ENCODE peak calls at places on chromosomes 16 and 17, in ten cellular contexts. F is A549; K is CD8-positive, alpha-beta T cell; Q is GM06990; A is IMR-90; O is prostate gland; U is fibroblast of the aortic adventitia; N is MM.1S; Y is left ventricle myocardium inferior; X is AG04450. L is an unnamed sample.

GRCh38 chr16:22007509-22008214 is at the start of gene MOSMO:
- DNase-seq in F (peak), N (peak), K (peak), Q (peak), Y (peak), O (peak), U (peak), A (peak), X (no peak), L (peak)

GRCh38 chr16:8849411-8850011 is 19.3 kb downstream of the CARHSP1 start:
- DNase-seq in F (no peak), A (no peak), Q (no peak), X (no peak), Y (no peak), O (no peak), U (peak), N (no peak), K (no peak), L (peak)

GRCh38 chr17:82583720-82584234 is 64.2 kb downstream of the FOXK2 start:
- DNase-seq in X (no peak), U (no peak), K (no peak), A (no peak), Y (no peak), Q (no peak), O (no peak), N (no peak), F (no peak), L (peak)

GRCh38 chr17:62897706-62898105 is 68.3 kb upstream of the TANC2 start:
- DNase-seq in O (no peak), A (no peak), N (no peak), Y (no peak), K (no peak), Q (no peak), U (no peak), F (no peak), X (no peak), L (no peak)

GRCh38 chr17:77036136-77036840 is 104.5 kb upstream of the SEC14L1 start:
- DNase-seq in F (no peak), K (no peak), Q (no peak), U (no peak), A (no peak), O (no peak), Y (no peak), X (no peak), N (no peak), L (no peak)

GRCh38 chr16:22693670-22694340 is 120.2 kb upstream of the HS3ST2 start:
- DNase-seq in A (no peak), N (no peak), K (no peak), O (no peak), X (no peak), F (no peak), Y (no peak), Q (no peak), U (no peak), L (no peak)

GRCh38 chr17:53646835-53647234 is 175.9 kb upstream of the KIF2B start:
- DNase-seq in X (no peak), O (no peak), Y (no peak), F (no peak), A (no peak), Q (no peak), N (no peak), U (no peak), K (no peak), L (no peak)

GRCh38 chr17:74852237-74853047 is 7.2 kb downstream of the GRIN2C start:
- DNase-seq in O (no peak), A (no peak), F (no peak), Y (no peak), K (peak), X (no peak), N (peak), U (no peak), Q (peak), L (no peak)

GRCh38 chr17:29215717-29216116 is 30.9 kb upstream of the CRYBA1 start:
- DNase-seq in O (no peak), U (peak), F (no peak), N (no peak), Y (no peak), X (no peak), A (peak), K (no peak), Q (no peak), L (peak)

GRCh38 chr16:66269631-66270332 is 96.7 kb upstream of the CDH5 start:
- DNase-seq in N (no peak), Q (no peak), K (no peak), F (no peak), X (no peak), A (no peak), U (no peak), O (no peak), Y (no peak), L (peak)
- H3K4me3 ChIP-seq in N (peak), Q (no peak), K (no peak), F (peak), X (peak), A (peak), U (no peak), O (peak), Y (peak), L (no peak)

DNA sequence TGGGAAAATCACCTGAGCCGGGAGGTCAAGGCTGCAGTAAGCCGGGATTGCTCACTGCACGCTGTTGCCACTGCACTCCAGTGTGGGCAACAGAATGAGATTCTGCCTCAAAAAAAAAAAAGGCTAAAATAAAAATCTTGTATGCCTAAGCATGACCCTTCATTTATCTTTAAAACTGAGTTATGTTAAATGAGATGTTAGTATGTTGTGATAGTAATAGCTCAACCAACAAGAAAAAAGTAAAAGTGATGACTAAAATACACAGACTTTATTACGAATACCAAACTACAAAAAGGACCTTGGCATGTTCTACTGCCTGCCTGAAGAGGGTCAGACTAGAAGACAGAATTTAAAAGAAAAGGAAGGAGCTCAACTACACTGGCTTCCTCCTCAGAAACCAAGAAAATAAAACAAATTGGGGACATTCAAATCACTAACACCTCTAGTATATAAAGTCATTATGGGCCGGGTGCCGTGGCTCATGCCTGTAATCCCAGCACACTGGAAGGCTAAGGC is 4.4 kb downstream of the SMURF2 start:
- DNase-seq in X (no peak), A (no peak), F (no peak), U (no peak), K (no peak), Y (no peak), N (no peak), O (no peak), Q (no peak), L (no peak)
- H3K4me3 ChIP-seq in X (peak), A (peak), F (no peak), U (peak), K (no peak), Y (no peak), N (no peak), O (no peak), Q (no peak), L (no peak)

DNA sequence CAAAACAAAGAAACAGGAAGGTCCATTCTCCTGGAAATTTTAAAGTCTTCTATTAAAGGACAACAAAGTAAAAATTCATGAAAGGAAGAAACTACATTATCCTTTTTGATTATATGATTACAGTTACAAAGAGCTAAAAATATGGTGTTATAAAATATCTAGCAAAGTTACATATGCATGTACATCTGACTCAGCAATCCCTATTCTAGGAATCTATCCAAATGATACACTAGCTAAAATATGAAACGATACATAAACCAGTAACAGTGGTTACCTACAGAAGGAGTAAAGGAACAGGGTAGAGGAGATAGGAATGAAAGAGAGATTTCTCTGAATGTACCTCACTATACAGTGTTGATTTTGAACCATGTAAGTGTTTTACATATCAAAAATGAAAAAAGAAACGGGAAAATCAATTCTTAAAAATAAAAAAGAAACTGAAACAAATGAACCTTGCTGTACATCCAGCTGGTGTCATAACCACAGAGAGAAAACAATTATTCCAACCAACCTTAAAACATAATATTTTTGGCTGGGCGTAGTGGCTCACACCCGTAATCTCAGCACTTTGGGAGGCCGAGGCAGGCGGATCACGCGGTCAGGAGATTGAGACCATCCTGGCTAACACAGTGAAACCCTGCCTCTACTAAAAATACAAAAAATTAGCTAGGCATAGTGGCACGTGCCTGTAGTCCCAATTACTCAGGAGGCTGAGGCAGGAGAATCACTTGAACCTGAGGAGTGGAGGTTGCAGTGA is 41.4 kb downstream of the HYDIN start:
- DNase-seq in N (peak), F (no peak), U (no peak), K (no peak), Q (no peak), A (no peak), X (no peak), O (no peak), Y (no peak), L (no peak)
- H3K4me3 ChIP-seq in N (peak), F (no peak), U (no peak), K (no peak), Q (no peak), A (no peak), X (no peak), O (no peak), Y (no peak), L (no peak)

DNA sequence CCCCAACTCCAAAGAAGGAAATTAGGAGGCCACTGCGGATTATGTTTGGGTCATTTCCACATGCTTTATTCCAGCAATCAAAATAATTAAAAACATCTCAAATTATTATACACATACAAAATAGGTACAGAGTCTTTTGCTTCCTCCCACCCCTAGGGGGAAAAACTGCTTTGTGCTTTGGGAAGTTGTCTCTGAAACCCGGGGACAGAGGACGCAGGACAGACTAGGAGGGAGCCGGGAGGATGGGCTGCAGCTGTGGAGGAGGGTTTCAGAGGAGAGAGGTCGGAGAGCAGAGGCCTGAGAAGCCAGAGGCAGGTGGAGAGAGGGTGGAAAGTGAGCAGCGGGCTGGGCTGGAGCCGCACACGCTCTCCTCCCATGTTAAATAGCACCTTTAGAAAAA is 17.4 kb downstream of the COL1A1 start:
- DNase-seq in X (no peak), Q (no peak), F (no peak), U (peak), K (no peak), O (no peak), A (peak), N (no peak), Y (no peak), L (peak)
- H3K4me3 ChIP-seq in X (no peak), Q (no peak), F (no peak), U (no peak), K (peak), O (no peak), A (no peak), N (peak), Y (no peak), L (no peak)

GRCh38 chr17:58280480-58281217 is at the start of gene MPO:
- DNase-seq in U (no peak), Y (no peak), K (no peak), Q (no peak), N (no peak), O (no peak), A (no peak), X (no peak), F (no peak), L (no peak)
- H3K4me3 ChIP-seq in U (no peak), Y (no peak), K (no peak), Q (no peak), N (no peak), O (no peak), A (no peak), X (no peak), F (no peak), L (no peak)

GRCh38 chr17:13212861-13213260 is 195.0 kb upstream of the ELAC2 start:
- DNase-seq in Y (no peak), U (no peak), X (no peak), O (no peak), F (no peak), A (no peak), K (no peak), N (no peak), Q (no peak), L (no peak)
- H3K4me3 ChIP-seq in Y (no peak), U (no peak), X (no peak), O (no peak), F (no peak), A (no peak), K (no peak), N (no peak), Q (no peak), L (no peak)

DNA sequence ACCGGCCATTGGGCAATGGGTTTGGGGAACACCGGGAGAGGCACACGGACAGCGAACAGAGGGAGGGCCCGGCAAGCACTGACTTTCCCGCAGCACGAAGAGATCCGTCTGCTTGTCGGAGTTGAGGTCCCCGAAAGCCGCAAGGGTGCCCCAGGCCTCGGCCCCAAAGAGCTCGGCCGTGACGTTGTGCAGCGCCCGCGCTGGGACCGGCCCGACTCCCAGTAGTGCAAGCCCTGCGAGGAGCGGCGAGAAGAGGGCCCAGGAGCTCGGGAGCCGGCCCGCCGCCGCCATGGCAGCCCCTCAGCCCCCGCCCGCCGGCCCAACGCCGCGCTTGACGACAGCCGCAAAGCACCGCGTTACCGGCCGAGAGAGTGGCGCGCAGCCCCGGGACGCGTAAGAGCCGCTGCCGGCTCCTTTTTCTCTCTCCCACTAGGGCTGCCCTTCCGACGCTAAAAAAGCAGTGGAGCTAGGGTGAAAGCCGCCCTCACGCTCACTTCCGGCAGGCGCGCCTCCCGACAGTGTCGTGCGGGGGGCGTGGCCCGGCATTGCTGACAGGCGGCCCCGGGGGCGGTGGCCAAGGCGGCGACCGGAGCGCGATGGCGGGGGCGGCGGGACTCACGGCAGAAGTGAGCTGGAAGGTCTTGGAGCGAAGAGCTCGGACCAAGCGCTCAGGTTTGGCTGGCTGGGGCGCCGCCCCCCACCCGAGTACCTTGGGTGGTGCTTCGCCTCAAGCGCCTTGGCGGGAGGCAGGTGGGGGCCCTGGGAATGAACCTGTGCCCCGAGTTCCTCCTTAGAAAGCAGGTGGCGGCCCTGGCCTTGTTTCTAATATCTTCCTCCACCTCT is at the start of the genes ITFG1 and PHKB:
- DNase-seq in Q (peak), N (peak), A (peak), O (peak), K (peak), Y (peak), X (peak), F (peak), U (peak), L (peak)
- H3K4me3 ChIP-seq in Q (peak), N (peak), A (peak), O (peak), K (peak), Y (peak), X (peak), F (peak), U (peak), L (peak)